ENCODE peak calls at places on chromosomes 11 and 22, in seven cellular contexts. N, Q, V, L, K, U and O are unnamed samples.

GRCh38 chr11:64089027-64089360 is 53.3 kb downstream of the FLRT1 start:
- DNase-seq in N (no peak), Q (no peak), V (no peak), L (no peak), K (no peak), U (no peak), O (no peak)

GRCh38 chr11:123429851-123430735 is at the start of gene GRAMD1B:
- DNase-seq in N (peak; percentile 85), Q (peak; percentile 42), V (peak; percentile 83), L (peak; percentile 59), K (peak; percentile 65), U (no peak), O (no peak)

GRCh38 chr22:36954251-36955014 is 41.0 kb downstream of the CSF2RB start:
- DNase-seq in N (no peak), Q (no peak), V (no peak), L (no peak), K (no peak), U (no peak), O (no peak)

GRCh38 chr11:20933086-20933485 is 263.7 kb downstream of the NELL1 start:
- DNase-seq in N (no peak), Q (no peak), V (no peak), L (peak; percentile 22), K (no peak), U (no peak), O (no peak)

GRCh38 chr22:27383896-27384295 is 417.7 kb downstream of the MN1 start:
- DNase-seq in N (no peak), Q (no peak), V (no peak), L (no peak), K (no peak), U (no peak), O (no peak)

GRCh38 chr11:69092263-69092662 is 43.5 kb downstream of the TPCN2 start:
- DNase-seq in N (no peak), Q (no peak), V (no peak), L (no peak), K (no peak), U (no peak), O (no peak)

GRCh38 chr11:4766420-4767043 is 3.2 kb downstream of the OR51F1 start:
- DNase-seq in N (no peak), Q (no peak), V (no peak), L (no peak), K (no peak), U (no peak), O (no peak)

GRCh38 chr11:60768202-60768601 is 11.5 kb downstream of the MS4A15 start:
- DNase-seq in N (no peak), Q (no peak), V (no peak), L (no peak), K (no peak), U (no peak), O (no peak)

GRCh38 chr11:104908186-104908531 is 9.9 kb upstream of the CASP12 start:
- DNase-seq in N (no peak), Q (no peak), V (no peak), L (no peak), K (no peak), U (no peak), O (no peak)